ENCODE peak calls at places on chromosome 3, in eight cellular contexts. One of them, this sample, is unnamed. For H3K4me1, the result is how much of the 10 kb centered on the place peaks cover.

GRCh38 chr3:105836533-105836932 is 32.3 kb downstream of the CBLB start:
- DNase-seq in ovary: no peak
- DNase-seq in mucosa of descending colon: no peak
- DNase-seq in astrocyte: peak
- DNase-seq in CD4-positive, alpha-beta memory T cell: no peak
- DNase-seq in esophagus muscularis mucosa: no peak
- DNase-seq in spleen: no peak
- DNase-seq in psoas muscle: no peak
- DNase-seq in this sample: peak

GRCh38 chr3:87127286-87127685 is 99.8 kb upstream of the CHMP2B start:
- DNase-seq in ovary: no peak
- DNase-seq in mucosa of descending colon: no peak
- DNase-seq in astrocyte: no peak
- DNase-seq in CD4-positive, alpha-beta memory T cell: no peak
- DNase-seq in esophagus muscularis mucosa: no peak
- DNase-seq in spleen: no peak
- DNase-seq in psoas muscle: no peak
- DNase-seq in this sample: no peak

GRCh38 chr3:197516517-197516889 is 39.3 kb downstream of the BDH1 start:
- DNase-seq in ovary: no peak
- DNase-seq in mucosa of descending colon: no peak
- DNase-seq in astrocyte: peak
- DNase-seq in CD4-positive, alpha-beta memory T cell: no peak
- DNase-seq in esophagus muscularis mucosa: no peak
- DNase-seq in spleen: peak
- DNase-seq in psoas muscle: no peak
- DNase-seq in this sample: peak

GRCh38 chr3:128395500-128396125 is 71.1 kb downstream of the DNAJB8 start:
- DNase-seq in ovary: peak
- DNase-seq in mucosa of descending colon: no peak
- DNase-seq in astrocyte: peak
- DNase-seq in CD4-positive, alpha-beta memory T cell: no peak
- DNase-seq in esophagus muscularis mucosa: no peak
- DNase-seq in spleen: no peak
- DNase-seq in psoas muscle: peak
- DNase-seq in this sample: peak

GRCh38 chr3:194281766-194282165 is 69.4 kb downstream of the CPN2 start:
- DNase-seq in ovary: no peak
- DNase-seq in mucosa of descending colon: no peak
- DNase-seq in astrocyte: no peak
- DNase-seq in CD4-positive, alpha-beta memory T cell: no peak
- DNase-seq in esophagus muscularis mucosa: no peak
- DNase-seq in spleen: no peak
- DNase-seq in psoas muscle: no peak
- DNase-seq in this sample: no peak

GRCh38 chr3:159804726-159805410 is 183.8 kb upstream of the IL12A start:
- DNase-seq in ovary: peak
- DNase-seq in mucosa of descending colon: peak
- DNase-seq in astrocyte: peak
- DNase-seq in CD4-positive, alpha-beta memory T cell: no peak
- DNase-seq in esophagus muscularis mucosa: peak
- DNase-seq in spleen: no peak
- DNase-seq in psoas muscle: peak
- DNase-seq in this sample: peak

GRCh38 chr3:25428003-25428861 is at the start of gene RARB:
- DNase-seq in ovary: peak
- DNase-seq in mucosa of descending colon: peak
- DNase-seq in astrocyte: peak
- DNase-seq in CD4-positive, alpha-beta memory T cell: no peak
- DNase-seq in esophagus muscularis mucosa: peak
- DNase-seq in spleen: no peak
- DNase-seq in psoas muscle: peak
- DNase-seq in this sample: peak

GRCh38 chr3:121793078-121793477 is 41.8 kb downstream of the IQCB1 start:
- DNase-seq in ovary: no peak
- DNase-seq in mucosa of descending colon: no peak
- DNase-seq in astrocyte: no peak
- DNase-seq in CD4-positive, alpha-beta memory T cell: no peak
- DNase-seq in esophagus muscularis mucosa: no peak
- DNase-seq in spleen: no peak
- DNase-seq in psoas muscle: no peak
- DNase-seq in this sample: no peak

GRCh38 chr3:159814161-159814560 is 174.5 kb upstream of the IL12A start:
- DNase-seq in ovary: no peak
- DNase-seq in mucosa of descending colon: peak
- DNase-seq in astrocyte: no peak
- DNase-seq in CD4-positive, alpha-beta memory T cell: no peak
- DNase-seq in esophagus muscularis mucosa: no peak
- DNase-seq in spleen: no peak
- DNase-seq in psoas muscle: no peak
- DNase-seq in this sample: peak

GRCh38 chr3:56183529-56183928 is 284.7 kb downstream of the ERC2 start:
- DNase-seq in ovary: no peak
- DNase-seq in mucosa of descending colon: no peak
- DNase-seq in astrocyte: no peak
- DNase-seq in CD4-positive, alpha-beta memory T cell: no peak
- DNase-seq in esophagus muscularis mucosa: no peak
- DNase-seq in spleen: no peak
- DNase-seq in psoas muscle: no peak
- DNase-seq in this sample: no peak

GRCh38 chr3:196189608-196190347 is 21.4 kb downstream of the ZDHHC19 start:
- DNase-seq in ovary: no peak
- DNase-seq in mucosa of descending colon: peak
- DNase-seq in astrocyte: no peak
- DNase-seq in CD4-positive, alpha-beta memory T cell: no peak
- DNase-seq in esophagus muscularis mucosa: no peak
- DNase-seq in spleen: peak
- DNase-seq in psoas muscle: peak
- DNase-seq in this sample: no peak

GRCh38 chr3:159260049-159260662 is 458.3 kb downstream of the MFSD1 start:
- DNase-seq in ovary: no peak
- DNase-seq in mucosa of descending colon: no peak
- DNase-seq in astrocyte: peak
- DNase-seq in CD4-positive, alpha-beta memory T cell: peak
- DNase-seq in esophagus muscularis mucosa: no peak
- DNase-seq in spleen: no peak
- DNase-seq in psoas muscle: no peak
- DNase-seq in this sample: peak

GRCh38 chr3:67940200-67940952 is 286.0 kb upstream of the SUCLG2 start:
- DNase-seq in ovary: no peak
- DNase-seq in mucosa of descending colon: no peak
- DNase-seq in astrocyte: no peak
- DNase-seq in CD4-positive, alpha-beta memory T cell: no peak
- DNase-seq in esophagus muscularis mucosa: no peak
- DNase-seq in spleen: no peak
- DNase-seq in psoas muscle: no peak
- DNase-seq in this sample: peak

GRCh38 chr3:104291437-104291851 is 1075.3 kb upstream of the ALCAM start:
- DNase-seq in ovary: no peak
- DNase-seq in mucosa of descending colon: no peak
- DNase-seq in astrocyte: no peak
- DNase-seq in CD4-positive, alpha-beta memory T cell: no peak
- DNase-seq in esophagus muscularis mucosa: no peak
- DNase-seq in spleen: no peak
- DNase-seq in psoas muscle: no peak
- DNase-seq in this sample: peak

GRCh38 chr3:129001817-129002572 is 891 bp downstream of the EFCC1 start:
- DNase-seq in ovary: no peak
- DNase-seq in mucosa of descending colon: no peak
- DNase-seq in astrocyte: no peak
- DNase-seq in CD4-positive, alpha-beta memory T cell: peak
- DNase-seq in esophagus muscularis mucosa: no peak
- DNase-seq in spleen: no peak
- DNase-seq in psoas muscle: no peak
- DNase-seq in this sample: peak

GRCh38 chr3:45387171-45387570 is 1.2 kb upstream of the LARS2 start:
- DNase-seq in ovary: no peak
- DNase-seq in mucosa of descending colon: no peak
- DNase-seq in astrocyte: no peak
- DNase-seq in CD4-positive, alpha-beta memory T cell: no peak
- DNase-seq in esophagus muscularis mucosa: no peak
- DNase-seq in spleen: no peak
- DNase-seq in psoas muscle: no peak
- DNase-seq in this sample: peak

GRCh38 chr3:197854596-197855343 is 63.7 kb downstream of the LRCH3 start:
- DNase-seq in ovary: peak
- DNase-seq in mucosa of descending colon: no peak
- DNase-seq in astrocyte: peak
- DNase-seq in CD4-positive, alpha-beta memory T cell: no peak
- DNase-seq in esophagus muscularis mucosa: no peak
- DNase-seq in spleen: no peak
- DNase-seq in psoas muscle: no peak
- DNase-seq in this sample: peak

GRCh38 chr3:24363242-24363641 is 131.4 kb downstream of the THRB start:
- DNase-seq in ovary: no peak
- DNase-seq in mucosa of descending colon: no peak
- DNase-seq in astrocyte: no peak
- DNase-seq in CD4-positive, alpha-beta memory T cell: no peak
- DNase-seq in esophagus muscularis mucosa: no peak
- DNase-seq in spleen: no peak
- DNase-seq in psoas muscle: no peak
- DNase-seq in this sample: peak

GRCh38 chr3:112377418-112378071 is 44.6 kb downstream of the CD200 start:
- DNase-seq in ovary: no peak
- DNase-seq in mucosa of descending colon: no peak
- DNase-seq in astrocyte: peak
- DNase-seq in CD4-positive, alpha-beta memory T cell: no peak
- DNase-seq in esophagus muscularis mucosa: no peak
- DNase-seq in spleen: no peak
- DNase-seq in psoas muscle: no peak
- DNase-seq in this sample: no peak

GRCh38 chr3:128217702-128218475 is 64.6 kb downstream of the EEFSEC start:
- DNase-seq in ovary: no peak
- DNase-seq in mucosa of descending colon: no peak
- DNase-seq in astrocyte: peak
- DNase-seq in CD4-positive, alpha-beta memory T cell: no peak
- DNase-seq in esophagus muscularis mucosa: no peak
- DNase-seq in spleen: no peak
- DNase-seq in psoas muscle: no peak
- DNase-seq in this sample: no peak

GRCh38 chr3:146777941-146778340 is 172.8 kb upstream of the PLSCR5 start:
- DNase-seq in ovary: no peak
- DNase-seq in mucosa of descending colon: no peak
- DNase-seq in astrocyte: no peak
- DNase-seq in CD4-positive, alpha-beta memory T cell: no peak
- DNase-seq in esophagus muscularis mucosa: no peak
- DNase-seq in spleen: no peak
- DNase-seq in psoas muscle: no peak
- DNase-seq in this sample: no peak

GRCh38 chr3:46966811-46967210 is 9.7 kb downstream of the CCDC12 start:
- DNase-seq in ovary: no peak
- DNase-seq in mucosa of descending colon: peak
- DNase-seq in astrocyte: no peak
- DNase-seq in CD4-positive, alpha-beta memory T cell: no peak
- DNase-seq in esophagus muscularis mucosa: no peak
- DNase-seq in spleen: peak
- DNase-seq in psoas muscle: no peak
- DNase-seq in this sample: no peak
- H3K4me1 ChIP-seq in ovary: under half
- H3K4me1 ChIP-seq in mucosa of descending colon: under half
- H3K4me1 ChIP-seq in astrocyte: under half
- H3K4me1 ChIP-seq in CD4-positive, alpha-beta memory T cell: half or more
- H3K4me1 ChIP-seq in esophagus muscularis mucosa: half or more
- H3K4me1 ChIP-seq in spleen: under half
- H3K4me1 ChIP-seq in psoas muscle: half or more
- H3K4me1 ChIP-seq in this sample: under half

GRCh38 chr3:169659858-169660614 is 3.5 kb downstream of the MECOM start:
- DNase-seq in ovary: no peak
- DNase-seq in mucosa of descending colon: no peak
- DNase-seq in astrocyte: no peak
- DNase-seq in CD4-positive, alpha-beta memory T cell: peak
- DNase-seq in esophagus muscularis mucosa: no peak
- DNase-seq in spleen: no peak
- DNase-seq in psoas muscle: no peak
- DNase-seq in this sample: no peak
- H3K4me3 ChIP-seq in ovary: no peak
- H3K4me3 ChIP-seq in mucosa of descending colon: no peak
- H3K4me3 ChIP-seq in astrocyte: peak
- H3K4me3 ChIP-seq in CD4-positive, alpha-beta memory T cell: no peak
- H3K4me3 ChIP-seq in esophagus muscularis mucosa: peak
- H3K4me3 ChIP-seq in spleen: no peak
- H3K4me3 ChIP-seq in psoas muscle: peak
- H3K4me3 ChIP-seq in this sample: no peak

DNA sequence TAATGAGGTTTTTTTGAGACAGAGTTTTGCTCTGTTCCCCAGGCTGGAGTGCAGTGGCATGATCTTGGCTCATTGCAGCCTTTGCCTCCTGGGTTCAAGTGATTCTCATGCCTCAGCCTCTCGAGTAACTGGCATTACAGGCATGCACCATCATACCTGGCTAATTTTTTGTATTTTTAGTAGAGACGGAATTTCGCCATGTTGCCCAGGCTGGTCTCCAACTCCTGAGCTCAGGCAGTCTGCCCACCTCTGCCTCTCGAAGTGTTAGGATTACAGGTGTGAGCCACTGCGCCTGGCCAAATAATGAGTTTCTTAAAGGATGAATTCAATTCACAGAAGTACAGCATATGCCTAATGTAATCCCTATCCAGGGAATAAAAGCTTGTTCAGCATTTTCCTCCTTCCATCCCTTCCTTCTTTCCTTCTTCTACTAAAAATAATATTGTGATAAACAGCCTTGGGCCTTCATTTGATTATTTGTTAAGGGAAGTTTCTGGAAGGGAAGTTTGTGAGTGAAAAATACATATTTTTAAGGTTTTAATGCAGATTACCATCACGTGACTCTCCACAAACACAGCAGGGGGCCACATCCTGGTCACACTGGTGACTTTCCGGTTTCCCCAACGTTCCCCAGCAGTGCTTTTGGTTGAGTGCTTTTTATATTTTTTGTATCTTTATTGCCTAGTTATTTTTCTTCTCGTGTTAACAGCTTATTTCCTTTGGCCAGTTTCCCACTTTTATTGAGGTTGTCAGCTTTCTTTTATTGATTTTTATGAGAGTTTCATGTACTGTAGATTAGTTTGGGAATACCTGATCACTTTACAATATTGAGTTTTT is 116.8 kb downstream of the USP13 start:
- DNase-seq in ovary: no peak
- DNase-seq in mucosa of descending colon: no peak
- DNase-seq in astrocyte: no peak
- DNase-seq in CD4-positive, alpha-beta memory T cell: no peak
- DNase-seq in esophagus muscularis mucosa: no peak
- DNase-seq in spleen: no peak
- DNase-seq in psoas muscle: no peak
- DNase-seq in this sample: no peak
- H3K4me1 ChIP-seq in ovary: under half
- H3K4me1 ChIP-seq in mucosa of descending colon: under half
- H3K4me1 ChIP-seq in astrocyte: under half
- H3K4me1 ChIP-seq in CD4-positive, alpha-beta memory T cell: under half
- H3K4me1 ChIP-seq in esophagus muscularis mucosa: under half
- H3K4me1 ChIP-seq in spleen: under half
- H3K4me1 ChIP-seq in psoas muscle: under half
- H3K4me1 ChIP-seq in this sample: under half

DNA sequence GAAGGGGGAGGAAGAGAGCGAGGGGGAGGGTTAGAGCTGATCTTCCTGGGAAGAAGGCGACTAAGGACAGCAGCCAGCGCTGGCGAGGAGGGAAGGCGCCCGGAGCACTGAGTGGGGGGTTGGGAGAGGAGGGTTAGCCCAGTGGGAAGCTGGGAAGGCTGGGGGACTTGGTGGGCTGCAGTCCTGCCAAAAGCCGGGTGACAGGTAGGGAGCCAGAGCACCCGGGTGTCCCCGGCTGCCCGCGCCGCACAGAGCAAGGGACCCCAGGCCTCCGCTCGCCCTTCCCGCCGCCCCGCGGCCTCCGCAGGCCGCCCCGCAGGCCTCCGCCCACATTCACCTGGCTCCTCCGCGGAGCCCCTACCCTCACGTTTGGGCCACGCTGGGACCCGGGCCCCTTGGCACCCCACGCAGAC is 446 bp downstream of the SLC12A8 start:
- DNase-seq in ovary: no peak
- DNase-seq in mucosa of descending colon: peak
- DNase-seq in astrocyte: no peak
- DNase-seq in CD4-positive, alpha-beta memory T cell: no peak
- DNase-seq in esophagus muscularis mucosa: no peak
- DNase-seq in spleen: no peak
- DNase-seq in psoas muscle: no peak
- DNase-seq in this sample: no peak
- H3K4me3 ChIP-seq in ovary: peak
- H3K4me3 ChIP-seq in mucosa of descending colon: peak
- H3K4me3 ChIP-seq in astrocyte: peak
- H3K4me3 ChIP-seq in CD4-positive, alpha-beta memory T cell: no peak
- H3K4me3 ChIP-seq in esophagus muscularis mucosa: peak
- H3K4me3 ChIP-seq in spleen: no peak
- H3K4me3 ChIP-seq in psoas muscle: peak
- H3K4me3 ChIP-seq in this sample: peak